ENCODE peak calls at places on chromosomes 2 and 18, in ten cellular contexts. D is H9; A is ovary; L is CD8-positive, alpha-beta memory T cell; N is A549; B is naive thymus-derived CD4-positive, alpha-beta T cell; X is mesendoderm; I is lower lobe of right lung; S is left ventricle myocardium inferior; U is AG04450. K is an unnamed sample.

GRCh38 chr2:120428748-120429147 is 82.8 kb downstream of the INHBB start:
- DNase-seq in L (no peak), N (no peak), B (no peak), S (no peak), U (no peak), X (no peak), D (peak; percentile 26), I (no peak), A (no peak), K (no peak)

GRCh38 chr2:183010112-183010511 is 28.1 kb downstream of the NCKAP1 start:
- DNase-seq in A (no peak), S (peak; percentile 29), I (no peak), U (peak; percentile 42), N (peak; percentile 52), L (no peak), X (peak; percentile 92), B (no peak), D (peak; percentile 73), K (no peak)

GRCh38 chr18:23612434-23613090 is 26.3 kb upstream of the NPC1 start:
- DNase-seq in A (no peak), X (no peak), B (no peak), S (no peak), N (no peak), D (no peak), U (no peak), L (no peak), I (peak; percentile 50), K (no peak)

GRCh38 chr2:98538280-98539041 is 69.9 kb downstream of the COA5 start:
- DNase-seq in S (no peak), X (no peak), A (no peak), D (no peak), L (no peak), U (no peak), B (no peak), N (no peak), I (no peak), K (no peak)

GRCh38 chr2:177265386-177265690 is 811 bp upstream of the NFE2L2 start:
- DNase-seq in I (no peak), U (no peak), L (peak; percentile 25), D (no peak), A (peak; percentile 74), S (peak; percentile 61), X (no peak), B (peak; percentile 53), N (no peak), K (no peak)

GRCh38 chr2:263774-264492 is at the start of gene SH3YL1:
- DNase-seq in S (no peak), D (peak; percentile 59), X (peak; percentile 53), B (peak; percentile 72), N (peak; percentile 14), I (peak; percentile 87), L (peak; percentile 47), U (no peak), A (peak; percentile 34), K (peak; percentile 38)

GRCh38 chr18:58135170-58135569 is 91.1 kb downstream of the NEDD4L start:
- DNase-seq in S (no peak), L (no peak), X (no peak), A (no peak), D (no peak), U (peak; percentile 85), I (no peak), N (no peak), B (no peak), K (no peak)

GRCh38 chr2:207318071-207318683 is 152.4 kb upstream of the KLF7 start:
- DNase-seq in B (no peak), D (no peak), I (no peak), S (no peak), A (no peak), L (no peak), X (no peak), N (no peak), U (no peak), K (no peak)

DNA sequence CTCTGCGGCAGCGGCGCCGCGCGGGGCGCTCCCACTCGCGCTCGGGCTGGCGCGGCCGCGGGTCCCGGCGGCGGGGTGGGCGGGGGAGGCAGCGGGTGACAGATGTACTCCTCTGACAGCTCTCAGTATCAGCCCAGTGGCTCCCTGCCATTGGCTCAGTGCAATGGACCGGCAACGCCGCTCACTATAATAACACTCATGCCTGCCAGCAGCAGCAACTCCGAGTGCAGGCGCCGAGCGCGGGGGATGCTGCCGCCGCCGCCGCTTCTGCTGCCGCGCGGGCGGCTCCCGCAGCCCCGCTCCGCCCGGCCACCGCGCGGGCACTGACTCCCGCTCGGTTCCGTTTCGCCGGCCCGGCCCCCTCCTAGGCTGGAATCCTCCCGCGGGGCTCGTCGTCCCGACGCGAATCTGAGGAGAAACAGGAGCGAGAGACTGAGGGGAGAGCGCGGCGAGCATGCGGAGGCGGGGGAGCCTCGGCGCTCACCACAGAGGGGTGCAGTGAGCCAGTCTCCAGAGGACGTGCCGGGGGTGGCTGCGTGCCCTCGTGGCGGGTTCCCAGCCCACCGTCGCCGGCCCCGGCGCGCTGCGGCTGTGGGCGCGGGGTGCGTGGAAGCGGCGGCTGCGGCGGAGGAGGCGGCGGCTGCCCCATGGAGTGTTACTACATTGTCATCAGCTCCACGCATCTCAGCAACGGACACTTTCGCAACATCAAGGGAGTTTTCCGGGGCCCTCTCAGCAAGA is at the start of gene ZNF804A:
- DNase-seq in N (no peak), U (no peak), D (peak; percentile 49), I (peak; percentile 77), L (no peak), B (no peak), S (peak; percentile 47), A (peak; percentile 22), X (peak; percentile 63), K (peak; percentile 46)
- H3K27ac ChIP-seq in N (peak within 1 kb of the TSS; percentile 16), U (peak within 1 kb of the TSS; percentile 86), D (no peak within 1 kb of the TSS), I (peak within 1 kb of the TSS; percentile 84), L (no peak within 1 kb of the TSS), B (no peak within 1 kb of the TSS), S (no peak within 1 kb of the TSS), A (no peak within 1 kb of the TSS), X (no peak within 1 kb of the TSS), K (peak within 1 kb of the TSS; percentile 75)

DNA sequence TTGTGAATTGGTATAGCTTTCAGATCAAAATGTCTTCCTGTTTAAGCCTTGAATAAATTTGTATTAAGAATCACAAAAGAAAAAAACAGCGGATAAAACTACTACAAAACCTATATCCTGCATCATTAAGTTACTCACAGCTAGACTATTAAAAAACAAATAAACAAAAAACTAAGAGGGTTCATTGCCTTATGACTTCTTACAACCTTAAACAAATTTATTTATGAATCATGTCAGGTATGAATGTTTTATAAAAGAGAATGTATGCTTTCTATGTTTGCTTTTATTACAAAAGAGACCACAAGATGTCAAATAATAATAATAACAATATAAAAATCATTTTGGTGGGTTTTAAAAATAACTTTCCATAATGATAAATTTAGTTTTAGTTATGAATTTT is 109.6 kb downstream of the FIGN start:
- DNase-seq in X (no peak), I (no peak), L (no peak), S (no peak), U (no peak), A (no peak), D (no peak), B (no peak), N (no peak), K (no peak)
- H3K27ac ChIP-seq in X (no peak overlapping the region), I (no peak overlapping the region), L (no peak overlapping the region), S (no peak overlapping the region), U (no peak overlapping the region), A (no peak overlapping the region), D (no peak overlapping the region), B (no peak overlapping the region), N (no peak overlapping the region), K (no peak overlapping the region)

GRCh38 chr18:8713691-8714090 is 8.3 kb downstream of the MTCL1 start:
- DNase-seq in D (no peak), U (no peak), A (no peak), L (no peak), B (no peak), S (no peak), N (no peak), X (no peak), I (no peak), K (no peak)

GRCh38 chr18:8718401-8718913 is 13.1 kb downstream of the MTCL1 start:
- DNase-seq in U (no peak), N (no peak), I (no peak), D (no peak), S (no peak), B (no peak), X (no peak), L (no peak), A (no peak), K (no peak)

GRCh38 chr18:8719192-8719591 is 13.8 kb downstream of the MTCL1 start:
- DNase-seq in D (no peak), U (no peak), N (no peak), A (no peak), L (no peak), B (no peak), S (no peak), X (no peak), I (no peak), K (no peak)

GRCh38 chr18:8717011-8717770 is 11.8 kb downstream of the MTCL1 start:
- DNase-seq in X (peak; percentile 60), D (peak; percentile 77), L (no peak), B (no peak), U (no peak), I (no peak), N (no peak), S (no peak), A (no peak), K (no peak)

DNA sequence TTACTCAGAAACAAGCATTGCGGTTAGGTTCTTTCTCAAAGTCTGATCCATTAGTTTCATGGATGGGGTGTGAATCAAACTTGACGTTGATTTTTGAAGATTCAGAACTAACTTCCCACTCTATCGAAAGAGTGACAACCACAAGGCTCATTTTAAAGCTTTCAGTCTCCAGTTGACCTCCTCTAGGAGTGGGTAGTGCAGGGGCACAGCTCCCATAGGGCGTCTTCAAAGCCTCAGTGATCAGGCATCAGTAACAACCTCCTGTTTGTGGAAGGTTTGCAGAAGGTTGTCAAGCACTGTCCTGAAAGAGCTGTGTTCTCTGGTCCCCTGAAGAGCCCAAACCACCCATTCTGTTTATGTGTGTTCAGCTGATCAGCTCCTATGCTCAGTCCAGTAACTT is 10.2 kb downstream of the MTCL1 start:
- DNase-seq in B (no peak), X (no peak), L (no peak), I (no peak), A (no peak), S (no peak), U (no peak), D (no peak), N (no peak), K (no peak)
- H3K27ac ChIP-seq in B (no peak overlapping the region), X (no peak overlapping the region), L (no peak overlapping the region), I (no peak overlapping the region), A (no peak overlapping the region), S (no peak overlapping the region), U (no peak overlapping the region), D (no peak overlapping the region), N (peak overlapping the region; percentile 49), K (no peak overlapping the region)

GRCh38 chr2:218885981-218886447 is 5.4 kb downstream of the WNT10A start:
- DNase-seq in D (no peak), S (no peak), A (no peak), U (no peak), X (no peak), L (no peak), N (no peak), I (no peak), B (no peak), K (no peak)

GRCh38 chr2:218884519-218884918 is 3.9 kb downstream of the WNT10A start:
- DNase-seq in A (no peak), X (no peak), L (no peak), B (no peak), U (no peak), N (no peak), I (no peak), D (no peak), S (no peak), K (no peak)

GRCh38 chr2:218888341-218888740 is 7.7 kb downstream of the WNT10A start:
- DNase-seq in S (no peak), X (no peak), I (no peak), N (no peak), B (no peak), L (no peak), U (no peak), D (no peak), A (no peak), K (no peak)

GRCh38 chr2:218886461-218886947 is 5.9 kb downstream of the WNT10A start:
- DNase-seq in D (no peak), I (no peak), L (no peak), X (no peak), U (no peak), A (no peak), B (no peak), S (no peak), N (no peak), K (peak; percentile 30)

GRCh38 chr2:218887079-218887478 is 6.4 kb downstream of the WNT10A start:
- DNase-seq in B (no peak), U (no peak), X (no peak), I (no peak), L (no peak), A (no peak), N (no peak), S (no peak), D (no peak), K (no peak)
- H3K27ac ChIP-seq in B (no peak overlapping the region), U (no peak overlapping the region), X (no peak overlapping the region), I (no peak overlapping the region), L (no peak overlapping the region), A (no peak overlapping the region), N (no peak overlapping the region), S (no peak overlapping the region), D (no peak overlapping the region), K (no peak overlapping the region)